ENCODE peak calls at places on chromosomes 3 and 15, in nine cellular contexts. G, X, S, H, R, D, A, E and F are unnamed samples.

GRCh38 chr15:64596701-64597468 is 136.5 kb downstream of the ZNF609 start:
- DNase-seq in D (no peak), S (no peak), H (peak; percentile 51), G (peak; percentile 23), E (peak; percentile 69), R (no peak), X (no peak), A (peak; percentile 57), F (no peak)

GRCh38 chr15:75002398-75002797 is 7.0 kb downstream of the SCAMP5 start:
- DNase-seq in E (no peak), D (no peak), H (no peak), X (no peak), R (no peak), S (no peak), A (no peak), G (no peak), F (no peak)

GRCh38 chr15:31409196-31409595 is 82.6 kb downstream of the KLF13 start:
- DNase-seq in D (no peak), S (no peak), E (no peak), H (no peak), R (no peak), G (no peak), A (no peak), X (no peak), F (no peak)

GRCh38 chr3:50554553-50554952 is 13.0 kb downstream of the C3orf18 start:
- DNase-seq in X (no peak), S (no peak), R (no peak), G (no peak), E (no peak), H (no peak), D (no peak), A (no peak), F (no peak)

GRCh38 chr15:92409006-92409405 is 15.3 kb downstream of the ST8SIA2 start:
- DNase-seq in H (no peak), E (no peak), S (no peak), A (no peak), G (no peak), D (no peak), X (no peak), R (no peak), F (no peak)

GRCh38 chr3:11603628-11604027 is 40.1 kb downstream of the VGLL4 start:
- DNase-seq in G (no peak), D (no peak), E (peak; percentile 83), S (no peak), A (no peak), R (no peak), X (no peak), H (no peak), F (no peak)

GRCh38 chr3:143830063-143830462 is 18.2 kb downstream of the SLC9A9 start:
- DNase-seq in A (no peak), H (no peak), E (no peak), X (no peak), S (no peak), D (no peak), G (no peak), R (no peak), F (no peak)

GRCh38 chr15:88918738-88919137 is 5.6 kb upstream of the MFGE8 start:
- DNase-seq in A (no peak), G (peak; percentile 51), S (no peak), H (no peak), X (no peak), R (no peak), D (no peak), E (peak; percentile 91), F (peak; percentile 74)

GRCh38 chr3:122920986-122921385 is 106.6 kb downstream of the SEMA5B start:
- DNase-seq in R (no peak), E (peak; percentile 4), X (no peak), A (no peak), S (no peak), G (no peak), H (no peak), D (no peak), F (no peak)

GRCh38 chr15:63501256-63502089 is 2.9 kb upstream of the USP3 start:
- DNase-seq in G (peak; percentile 87), E (peak; percentile 91), H (no peak), R (peak; percentile 83), D (peak; percentile 59), X (peak; percentile 83), A (peak; percentile 44), S (no peak), F (peak; percentile 85)

GRCh38 chr3:126267169-126267975 is 87.0 kb upstream of the ALDH1L1 start:
- DNase-seq in X (peak; percentile 79), A (no peak), E (peak; percentile 94), S (no peak), H (no peak), D (peak; percentile 81), G (peak; percentile 83), R (peak; percentile 55), F (peak; percentile 81)

GRCh38 chr3:111112913-111113312 is 41.3 kb downstream of the NECTIN3 start:
- DNase-seq in D (no peak), R (no peak), X (no peak), G (no peak), H (no peak), A (no peak), S (no peak), E (no peak), F (no peak)

GRCh38 chr3:43345877-43346276 is 59.5 kb downstream of the SNRK start:
- DNase-seq in A (no peak), D (no peak), R (no peak), H (no peak), G (no peak), S (no peak), E (no peak), X (no peak), F (no peak)

GRCh38 chr15:73989001-73989798 is 2.9 kb downstream of the STOML1 start:
- DNase-seq in R (no peak), E (peak; percentile 98), H (no peak), D (no peak), G (no peak), S (no peak), A (no peak), X (no peak), F (no peak)

GRCh38 chr3:158105710-158106438 is at the start of gene SHOX2:
- DNase-seq in G (peak; percentile 25), E (peak; percentile 92), A (no peak), X (peak; percentile 68), R (peak; percentile 26), H (peak; percentile 18), D (peak; percentile 48), S (no peak), F (no peak)

GRCh38 chr15:58932791-58933310 is 628 bp downstream of the SLTM start:
- DNase-seq in H (no peak), S (no peak), X (no peak), R (peak; percentile 41), D (peak; percentile 79), E (peak; percentile 83), G (peak; percentile 50), A (peak; percentile 14), F (no peak)

GRCh38 chr3:49465269-49466034 is 4.6 kb upstream of the DAG1 start:
- DNase-seq in S (no peak), D (no peak), E (no peak), A (no peak), G (no peak), R (peak; percentile 70), X (peak; percentile 69), H (no peak), F (no peak)